ENCODE peak calls at places on chromosomes 16 and 17, in nine cellular contexts. R, C, Z, Q, T, D, K, A and M are unnamed samples.

GRCh38 chr16:77585852-77586251 is 136.5 kb upstream of the NUDT7 start:
- DNase-seq in R (no peak), C (peak; percentile 68), Z (no peak), Q (no peak), T (no peak), D (no peak), K (no peak), A (no peak), M (peak; percentile 22)

GRCh38 chr17:37239690-37240344 is 136.0 kb upstream of the C17orf78 start:
- DNase-seq in R (peak; percentile 50), C (peak; percentile 53), Z (no peak), Q (peak; percentile 23), T (peak; percentile 28), D (peak; percentile 33), K (no peak), A (no peak), M (peak; percentile 45)

GRCh38 chr17:32772453-32773025 is 104.4 kb downstream of the MYO1D start:
- DNase-seq in R (peak; percentile 42), C (no peak), Z (no peak), Q (peak; percentile 15), T (peak; percentile 16), D (no peak), K (no peak), A (peak; percentile 14), M (no peak)

GRCh38 chr17:57662644-57663308 is 82.3 kb downstream of the CCDC182 start:
- DNase-seq in R (peak; percentile 98), C (peak; percentile 100), Z (peak; percentile 98), Q (peak; percentile 96), T (no peak), D (peak; percentile 97), K (peak; percentile 87), A (no peak), M (peak; percentile 98)

GRCh38 chr17:48023408-48024148 is 14.0 kb downstream of the COPZ2 start:
- DNase-seq in R (peak; percentile 88), C (peak; percentile 95), Z (no peak), Q (peak; percentile 83), T (no peak), D (peak; percentile 95), K (peak; percentile 61), A (no peak), M (peak; percentile 96)

GRCh38 chr16:1331712-1332617 is 1.5 kb upstream of the BAIAP3 start:
- DNase-seq in R (peak; percentile 97), C (peak; percentile 73), Z (no peak), Q (no peak), T (peak; percentile 88), D (peak; percentile 99), K (no peak), A (peak; percentile 71), M (peak; percentile 92)

GRCh38 chr17:14427914-14428639 is 127.2 kb downstream of the HS3ST3B1 start:
- DNase-seq in R (no peak), C (no peak), Z (no peak), Q (no peak), T (no peak), D (no peak), K (no peak), A (peak; percentile 7), M (no peak)

GRCh38 chr16:85834741-85835140 is 35.2 kb downstream of the COX4I1 start:
- DNase-seq in R (no peak), C (no peak), Z (no peak), Q (no peak), T (no peak), D (no peak), K (no peak), A (no peak), M (no peak)

GRCh38 chr16:57623251-57624043 is 5.0 kb upstream of the ADGRG1 start:
- DNase-seq in R (peak; percentile 75), C (peak; percentile 64), Z (no peak), Q (no peak), T (no peak), D (peak; percentile 57), K (peak; percentile 66), A (no peak), M (peak; percentile 81)